ENCODE peak calls at places on chromosomes 7 and 10, in six cellular contexts. C is fibroblast of lung; N is activated CD4-positive, alpha-beta T cell treated with anti-CD3 and anti-CD28 coated beads for 36 hours; Z is body of pancreas; L is NCI-H2171 treated with DMSO at 0.1 percent for 48 hours; B is ureter. A is an unnamed sample.

GRCh38 chr10:68156373-68157185 is 47.3 kb downstream of the MYPN start:
- DNase-seq in C (peak; percentile 57), N (peak; percentile 76), Z (peak; percentile 80), L (no peak), B (peak; percentile 57), A (peak; percentile 55)

GRCh38 chr10:78579995-78580394 is 488.8 kb upstream of the ZMIZ1 start:
- DNase-seq in C (peak; percentile 82), N (no peak), Z (peak; percentile 45), L (peak; percentile 76), B (no peak), A (no peak)

GRCh38 chr7:151631149-151631967 is 111.7 kb upstream of the RHEB start:
- DNase-seq in C (peak; percentile 39), N (peak; percentile 47), Z (no peak), L (peak; percentile 62), B (peak; percentile 46), A (no peak)

GRCh38 chr7:151462306-151462779 is 22.4 kb upstream of the CRYGN start:
- DNase-seq in C (no peak), N (no peak), Z (no peak), L (no peak), B (no peak), A (no peak)

GRCh38 chr10:99341860-99342517 is 12.8 kb downstream of the CNNM1 start:
- DNase-seq in C (peak; percentile 60), N (no peak), Z (no peak), L (no peak), B (no peak), A (no peak)

GRCh38 chr10:11154809-11155208 is 137.1 kb downstream of the CELF2 start:
- DNase-seq in C (peak; percentile 21), N (no peak), Z (no peak), L (no peak), B (no peak), A (no peak)

GRCh38 chr7:82172896-82173295 is 270.7 kb downstream of the CACNA2D1 start:
- DNase-seq in C (no peak), N (no peak), Z (no peak), L (peak; percentile 71), B (no peak), A (no peak)

GRCh38 chr7:117992635-117993034 is 119.4 kb upstream of the CTTNBP2 start:
- DNase-seq in C (no peak), N (no peak), Z (no peak), L (no peak), B (no peak), A (no peak)

GRCh38 chr10:88793747-88794299 is 8.7 kb upstream of the LIPM start:
- DNase-seq in C (peak; percentile 78), N (no peak), Z (no peak), L (no peak), B (no peak), A (no peak)

GRCh38 chr7:54987772-54988171 is 31.0 kb upstream of the EGFR start:
- DNase-seq in C (no peak), N (no peak), Z (no peak), L (no peak), B (no peak), A (no peak)